ENCODE peak calls at places on chromosome 11, in ten cellular contexts. N is GM20000; K is NCI-H1092 treated with DMSO at 0.1 percent for 48 hours; F is HTR-8/SVneo; E is stimulated activated CD4-positive, alpha-beta T cell treated with anti-CD3 and anti-CD28 coated beads, Interleukin-2, amount 100 ng/mL, for 48 hours; Q is T-helper 9 cell; R is erythroblast; D is frontal cortex; T is left cardiac atrium; X is naive B cell. J is an unnamed sample.

GRCh38 chr11:69854719-69855118 is 35.5 kb upstream of the FGF3 start:
- DNase-seq in N (no peak), K (no peak), F (peak; percentile 52), E (no peak), Q (no peak), R (no peak), D (no peak), T (no peak), X (no peak), J (no peak)

GRCh38 chr11:90874971-90875370 is 652.1 kb upstream of the CHORDC1 start:
- DNase-seq in N (no peak), K (no peak), F (no peak), E (no peak), Q (no peak), R (no peak), D (no peak), T (no peak), X (no peak), J (no peak)

GRCh38 chr11:115916596-115916995 is 412.4 kb upstream of the CADM1 start:
- DNase-seq in N (no peak), K (peak; percentile 97), F (no peak), E (no peak), Q (no peak), R (no peak), D (no peak), T (no peak), X (no peak), J (no peak)

GRCh38 chr11:109957601-109958000 is 135.6 kb upstream of the ZC3H12C start:
- DNase-seq in N (no peak), K (no peak), F (no peak), E (no peak), Q (no peak), R (no peak), D (no peak), T (no peak), X (no peak), J (no peak)

GRCh38 chr11:88555829-88556202 is 218.3 kb upstream of the CTSC start:
- DNase-seq in N (no peak), K (no peak), F (no peak), E (no peak), Q (no peak), R (no peak), D (no peak), T (no peak), X (no peak), J (no peak)

GRCh38 chr11:25094085-25094802 is 597.4 kb downstream of the LUZP2 start:
- DNase-seq in N (no peak), K (no peak), F (no peak), E (no peak), Q (no peak), R (no peak), D (no peak), T (no peak), X (no peak), J (no peak)

GRCh38 chr11:63478896-63479295 is 12.1 kb downstream of the PLAAT5 start:
- DNase-seq in N (peak; percentile 83), K (peak; percentile 71), F (peak; percentile 69), E (peak; percentile 16), Q (peak; percentile 21), R (peak; percentile 67), D (peak; percentile 66), T (peak; percentile 37), X (peak; percentile 60), J (peak; percentile 31)

GRCh38 chr11:119368121-119369034 is 13.1 kb downstream of the USP2 start:
- DNase-seq in N (no peak), K (peak; percentile 82), F (no peak), E (no peak), Q (no peak), R (peak; percentile 63), D (peak; percentile 61), T (peak; percentile 70), X (no peak), J (no peak)

GRCh38 chr11:64202992-64203391 is 3.5 kb upstream of the FERMT3 start:
- DNase-seq in N (no peak), K (no peak), F (no peak), E (no peak), Q (no peak), R (no peak), D (no peak), T (no peak), X (no peak), J (no peak)

GRCh38 chr11:64878494-64879225 is at the start of gene EHD1:
- DNase-seq in N (peak; percentile 100), K (peak; percentile 99), F (peak; percentile 94), E (peak; percentile 100), Q (peak; percentile 100), R (peak; percentile 99), D (peak; percentile 100), T (peak; percentile 98), X (peak; percentile 100), J (peak; percentile 99)

J was measured in progenitor cell of endocrine pancreas.